ENCODE peak calls at places on chromosome 1, in ten cellular contexts. E is GM12891, B is GM03348, L is C1 segment of cervical spinal cord, I is activated gamma-delta T cell, N is left colon, P is astrocyte, Q is ELF-1, Y is mucosa of gallbladder, S is prostate gland. D is an unnamed sample.

GRCh38 chr1:203276408-203276807 is 28.9 kb upstream of the BTG2 start:
- DNase-seq in E (no peak), Q (no peak), I (no peak), L (no peak), B (no peak), N (peak), P (no peak), S (no peak), Y (no peak), D (no peak)

GRCh38 chr1:171801395-171801990 is 20.0 kb downstream of the METTL13 start:
- DNase-seq in Q (peak), I (no peak), L (no peak), E (no peak), B (peak), P (peak), Y (no peak), S (peak), N (no peak), D (no peak)

GRCh38 chr1:33930346-33931114 is 66.7 kb downstream of the HMGB4 start:
- DNase-seq in I (no peak), E (no peak), B (no peak), L (no peak), N (no peak), S (no peak), Y (no peak), P (no peak), Q (no peak), D (no peak)

GRCh38 chr1:185483647-185484450 is 166.8 kb upstream of the IVNS1ABP start:
- DNase-seq in S (peak), Y (no peak), N (no peak), Q (peak), E (no peak), P (peak), I (no peak), L (no peak), B (peak), D (peak)

GRCh38 chr1:2186901-2187300 is 7.7 kb downstream of the FAAP20 start:
- DNase-seq in L (no peak), N (no peak), E (no peak), Q (no peak), B (no peak), I (no peak), Y (no peak), P (no peak), S (no peak), D (no peak)

GRCh38 chr1:208083016-208083714 is 161.0 kb downstream of the PLXNA2 start:
- DNase-seq in L (no peak), I (no peak), S (no peak), P (no peak), Q (peak), E (no peak), Y (no peak), B (no peak), N (no peak), D (no peak)

GRCh38 chr1:32393832-32394140 is 455 bp downstream of the BSDC1 start:
- DNase-seq in L (no peak), B (peak), Q (no peak), I (no peak), Y (peak), P (no peak), S (peak), E (no peak), N (peak), D (no peak)

GRCh38 chr1:232404227-232404626 is 225.7 kb downstream of the SIPA1L2 start:
- DNase-seq in I (no peak), L (no peak), S (no peak), Q (no peak), N (no peak), P (no peak), E (no peak), B (no peak), Y (no peak), D (no peak)

GRCh38 chr1:235513495-235514366 is 9.5 kb upstream of the B3GALNT2 start:
- DNase-seq in E (no peak), S (peak), Q (peak), B (peak), N (no peak), L (no peak), P (peak), I (no peak), Y (peak), D (peak)

GRCh38 chr1:108897865-108898720 is 21.3 kb downstream of the GPSM2 start:
- DNase-seq in E (no peak), B (peak), S (peak), P (peak), I (no peak), L (no peak), Q (no peak), N (no peak), Y (peak), D (peak)

GRCh38 chr1:157289001-157289400 is 150.8 kb upstream of the ETV3 start:
- DNase-seq in B (no peak), Y (no peak), N (no peak), P (no peak), E (no peak), Q (no peak), S (no peak), I (no peak), L (no peak), D (no peak)